ENCODE peak calls at places on chromosomes 6 and 20, in five cellular contexts. W is lung; D is spleen; G is CD8-positive, alpha-beta memory T cell; Y is cardiac muscle cell. Q is an unnamed sample. For H3K27me3, the result is how much of the 10 kb centered on the place peaks cover.

GRCh38 chr6:155014715-155015300 is 19.7 kb downstream of the TIAM2 start:
- DNase-seq in G (no peak), D (no peak), W (no peak), Y (no peak), Q (no peak)

GRCh38 chr6:109237082-109237985 is 142.0 kb downstream of the CEP57L1 start:
- DNase-seq in W (no peak), D (no peak), G (no peak), Y (no peak), Q (no peak)

GRCh38 chr6:117477988-117478852 is 4.3 kb upstream of the DCBLD1 start:
- DNase-seq in G (peak), Y (peak), W (no peak), D (no peak), Q (no peak)

GRCh38 chr6:170187669-170188566 is 103.0 kb downstream of the DLL1 start:
- DNase-seq in G (no peak), D (no peak), W (no peak), Y (no peak), Q (no peak)

GRCh38 chr6:108953681-108954080 is 105.5 kb downstream of the ARMC2 start:
- DNase-seq in D (no peak), G (no peak), Y (no peak), W (no peak), Q (no peak)

GRCh38 chr6:134094436-134094835 is 42.0 kb upstream of the SLC2A12 start:
- DNase-seq in D (no peak), W (no peak), Y (no peak), G (no peak), Q (no peak)

GRCh38 chr20:53247460-53248103 is 275.4 kb downstream of the TSHZ2 start:
- DNase-seq in W (no peak), G (no peak), Y (no peak), D (no peak), Q (no peak)

GRCh38 chr6:2173203-2173961 is 72.0 kb downstream of the GMDS start:
- DNase-seq in D (no peak), G (no peak), W (no peak), Y (no peak), Q (no peak)

GRCh38 chr20:31698803-31699718 is 23.6 kb downstream of the BCL2L1 start:
- DNase-seq in G (no peak), D (no peak), Y (no peak), W (peak), Q (peak)

GRCh38 chr6:36597775-36598174 is 3.6 kb downstream of the SRSF3 start:
- DNase-seq in Y (no peak), W (no peak), D (no peak), G (no peak), Q (no peak)

GRCh38 chr6:129774697-129775447 is 64.9 kb upstream of the ARHGAP18 start:
- DNase-seq in W (peak), Y (peak), G (peak), D (no peak), Q (no peak)

GRCh38 chr20:36246410-36246809 is 10.1 kb downstream of the AAR2 start:
- DNase-seq in Y (no peak), G (no peak), D (no peak), W (no peak), Q (peak)

GRCh38 chr6:105259912-105260889 is 80.4 kb upstream of the POPDC3 start:
- DNase-seq in W (no peak), Y (no peak), D (no peak), G (no peak), Q (no peak)

GRCh38 chr20:21259346-21259745 is 43.8 kb upstream of the XRN2 start:
- DNase-seq in D (no peak), W (no peak), G (no peak), Y (no peak), Q (no peak)

GRCh38 chr20:49349678-49350077 is 71.8 kb upstream of the ZNFX1 start:
- DNase-seq in G (no peak), D (no peak), Y (no peak), W (no peak), Q (no peak)

GRCh38 chr20:36471885-36472642 is 69.3 kb upstream of the MYL9 start:
- DNase-seq in G (no peak), D (no peak), W (no peak), Y (no peak), Q (no peak)

GRCh38 chr20:62623488-62624324 is 18.6 kb upstream of the SLCO4A1 start:
- DNase-seq in G (peak), D (peak), Y (peak), W (peak), Q (peak)

GRCh38 chr6:134288538-134289203 is 29.2 kb downstream of the SGK1 start:
- DNase-seq in G (peak), D (no peak), Y (no peak), W (no peak), Q (no peak)

GRCh38 chr6:35376282-35376681 is 33.9 kb downstream of the PPARD start:
- DNase-seq in Y (no peak), W (no peak), D (no peak), G (no peak), Q (no peak)

GRCh38 chr6:99079058-99079457 is 131.3 kb upstream of the FBXL4 start:
- DNase-seq in D (no peak), G (no peak), Y (no peak), W (no peak), Q (no peak)

GRCh38 chr6:34834789-34835518 is 43.1 kb downstream of the BLTP3A start:
- DNase-seq in G (no peak), W (no peak), D (no peak), Y (no peak), Q (no peak)

GRCh38 chr6:12911387-12911960 is 194.9 kb downstream of the PHACTR1 start:
- DNase-seq in Y (peak), G (no peak), W (no peak), D (no peak), Q (no peak)

GRCh38 chr6:155765275-155766194 is 309.9 kb upstream of the NOX3 start:
- DNase-seq in G (no peak), D (no peak), W (no peak), Y (no peak), Q (no peak)

GRCh38 chr6:93571341-93571740 is 152.0 kb upstream of the EPHA7 start:
- DNase-seq in G (no peak), Y (no peak), D (no peak), W (no peak), Q (no peak)

GRCh38 chr20:41094656-41095055 is 42.7 kb upstream of the PLCG1 start:
- DNase-seq in Y (no peak), D (no peak), W (no peak), G (no peak), Q (no peak)

GRCh38 chr6:121932071-121933009 is 467.1 kb upstream of the HSF2 start:
- DNase-seq in Y (peak), W (no peak), G (no peak), D (no peak), Q (no peak)

GRCh38 chr20:45176526-45176925 is 1.8 kb downstream of the PI3 start:
- DNase-seq in D (no peak), W (no peak), Y (no peak), G (no peak), Q (no peak)

GRCh38 chr6:112015725-112016124 is 38.2 kb upstream of the CCN6 start:
- DNase-seq in W (no peak), D (no peak), G (no peak), Y (no peak), Q (no peak)

GRCh38 chr6:4253604-4254211 is 118.3 kb upstream of the ECI2 start:
- DNase-seq in Y (no peak), D (no peak), W (peak), G (no peak), Q (no peak)

GRCh38 chr6:137405806-137406205 is 88.4 kb downstream of the OLIG3 start:
- DNase-seq in G (no peak), D (no peak), Y (no peak), W (no peak), Q (no peak)

GRCh38 chr20:19981091-19981490 is 36.1 kb upstream of the NAA20 start:
- DNase-seq in W (no peak), G (no peak), D (no peak), Y (no peak), Q (no peak)

GRCh38 chr6:73803562-73804221 is 107.7 kb downstream of the CD109 start:
- DNase-seq in W (no peak), G (no peak), Y (peak), D (no peak), Q (no peak)
- H3K27ac ChIP-seq in W (no peak), G (no peak), Y (no peak), D (no peak), Q (peak)

GRCh38 chr20:46642265-46642942 is 8.9 kb downstream of the SLC13A3 start:
- DNase-seq in D (no peak), G (no peak), Y (no peak), W (no peak), Q (no peak)

GRCh38 chr20:46640536-46641311 is 10.5 kb downstream of the SLC13A3 start:
- DNase-seq in D (no peak), G (no peak), W (no peak), Y (no peak), Q (no peak)

GRCh38 chr20:46640044-46640443 is 11.2 kb downstream of the SLC13A3 start:
- DNase-seq in D (no peak), Y (no peak), W (no peak), G (no peak), Q (no peak)

GRCh38 chr20:46642944-46643343 is 8.3 kb downstream of the SLC13A3 start:
- DNase-seq in W (no peak), Y (no peak), D (no peak), G (no peak), Q (no peak)

GRCh38 chr20:46641424-46641823 is 9.8 kb downstream of the SLC13A3 start:
- DNase-seq in G (no peak), Y (no peak), D (no peak), W (no peak), Q (no peak)
- H3K27me3 ChIP-seq in G (under half), Y (under half), D (under half), W (under half), Q (under half)

DNA sequence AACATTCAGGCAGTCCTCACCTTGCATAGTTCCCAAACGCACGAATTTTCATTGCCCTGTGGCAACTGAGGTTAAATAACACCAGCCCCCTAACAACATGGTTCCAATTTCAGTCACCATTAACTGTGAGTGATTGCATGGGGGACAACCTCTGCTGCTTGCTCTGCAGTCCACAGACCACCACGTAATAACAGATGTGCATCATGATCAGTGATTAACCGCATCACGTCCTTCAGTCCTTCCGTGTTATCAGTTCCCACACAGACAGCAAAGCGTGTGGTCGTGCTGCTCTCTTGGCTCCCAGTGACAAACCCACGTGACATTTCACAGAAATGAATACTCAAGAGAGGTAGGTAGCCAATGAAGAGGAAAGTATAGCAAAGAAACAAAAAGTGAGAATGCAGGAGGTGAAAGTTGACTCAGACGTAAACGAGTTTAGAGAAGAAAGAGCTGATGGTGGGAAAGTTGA is 95.9 kb downstream of the LY86 start:
- DNase-seq in G (no peak), W (no peak), D (no peak), Y (no peak), Q (no peak)
- H3K4me3 ChIP-seq in G (no peak), W (no peak), D (no peak), Y (no peak), Q (no peak)

GRCh38 chr6:26330835-26331808 is 33.9 kb upstream of the BTN3A2 start:
- DNase-seq in G (peak), D (no peak), Y (no peak), W (no peak), Q (no peak)
- H3K27ac ChIP-seq in G (peak), D (no peak), Y (no peak), W (no peak), Q (peak)

GRCh38 chr6:11537229-11538048 is at the start of gene TMEM170B:
- DNase-seq in W (peak), D (peak), G (peak), Y (peak), Q (peak)

GRCh38 chr6:11536795-11537194 is 754 bp upstream of the TMEM170B start:
- DNase-seq in G (no peak), W (no peak), Y (peak), D (peak), Q (no peak)

GRCh38 chr6:11538049-11538798 is 675 bp downstream of the TMEM170B start:
- DNase-seq in W (no peak), Y (peak), D (peak), G (peak), Q (no peak)

GRCh38 chr6:11534561-11534960 is 3.0 kb upstream of the TMEM170B start:
- DNase-seq in D (no peak), W (no peak), G (no peak), Y (no peak), Q (no peak)

DNA sequence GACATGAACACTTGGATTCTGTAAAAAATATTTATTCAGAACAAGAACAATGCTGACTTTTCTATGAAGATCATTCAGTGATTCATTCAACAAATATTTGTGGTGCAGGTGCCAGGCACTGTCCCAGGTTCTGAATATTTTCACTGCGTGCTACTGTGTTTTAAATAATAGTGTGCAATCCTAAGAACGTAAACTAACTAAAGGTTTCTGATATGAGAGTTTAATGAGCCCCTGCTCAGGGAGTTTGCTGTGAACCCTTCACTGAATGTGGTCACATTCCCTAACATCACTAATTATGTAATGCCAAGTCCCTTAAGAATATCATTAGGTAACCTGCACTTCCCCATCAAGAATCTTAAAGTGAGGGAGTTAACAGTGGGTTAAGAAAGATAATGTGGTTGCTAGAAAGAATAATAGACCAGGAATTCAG is 1.7 kb upstream of the TMEM170B start:
- DNase-seq in D (no peak), W (no peak), G (no peak), Y (peak), Q (no peak)
- H3K27me3 ChIP-seq in D (under half), W (under half), G (under half), Y (under half), Q (under half)

GRCh38 chr6:85459224-85459901 is 9.5 kb downstream of the NT5E start:
- DNase-seq in Y (no peak), D (no peak), W (no peak), G (no peak), Q (no peak)
- H3K4me3 ChIP-seq in Y (no peak), D (no peak), W (no peak), G (no peak), Q (no peak)

DNA sequence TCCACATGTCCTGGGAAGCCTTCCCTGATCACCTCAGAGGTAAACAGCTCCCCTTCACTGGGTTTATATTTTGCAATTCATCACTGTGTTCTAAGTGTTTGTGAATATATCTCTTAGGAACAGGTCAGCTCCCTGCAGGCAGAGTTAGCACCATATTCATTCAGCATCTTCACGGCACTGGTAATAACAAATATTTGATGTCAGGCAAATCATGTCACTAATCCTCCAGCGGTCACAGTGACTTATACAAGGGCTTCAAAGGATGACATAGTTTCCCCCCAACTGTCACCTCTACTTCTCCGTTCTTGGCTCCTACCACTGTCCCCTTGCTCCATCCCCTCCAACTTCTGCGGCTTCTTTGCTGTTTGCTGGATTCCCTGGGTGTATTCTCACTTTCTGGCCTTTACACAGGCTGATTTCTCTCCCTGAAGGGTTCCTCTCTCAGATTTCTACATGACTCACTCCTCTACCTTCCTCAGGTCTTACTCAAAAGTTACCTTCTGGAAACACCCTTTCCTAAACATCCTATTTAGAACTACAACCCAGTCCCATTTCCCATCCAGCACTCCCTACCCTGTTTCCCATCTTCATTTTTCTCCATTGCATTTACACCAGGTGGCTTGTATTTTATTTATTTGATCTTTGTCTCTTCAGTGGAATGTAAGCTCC is 66.6 kb downstream of the NHLRC1 start:
- DNase-seq in D (no peak), G (no peak), Y (no peak), W (no peak), Q (no peak)
- H3K27ac ChIP-seq in D (no peak), G (no peak), Y (no peak), W (no peak), Q (peak)

GRCh38 chr20:38673261-38673660 is 51.0 kb upstream of the SLC32A1 start:
- DNase-seq in G (no peak), Y (no peak), W (no peak), D (no peak), Q (no peak)
- H3K27me3 ChIP-seq in G (under half), Y (under half), W (under half), D (under half), Q (under half)

GRCh38 chr6:41002168-41002567 is 36.9 kb downstream of the UNC5CL start:
- DNase-seq in W (no peak), D (no peak), G (no peak), Y (no peak), Q (no peak)
- H3K4me3 ChIP-seq in W (no peak), D (no peak), G (no peak), Y (no peak), Q (no peak)

GRCh38 chr6:150420428-150420827 is 51.6 kb downstream of the IYD start:
- DNase-seq in G (no peak), W (no peak), Y (no peak), D (no peak), Q (no peak)

GRCh38 chr6:150416120-150416519 is 47.3 kb downstream of the IYD start:
- DNase-seq in Y (no peak), D (no peak), W (no peak), G (no peak), Q (no peak)

GRCh38 chr6:150418825-150419594 is 50.2 kb downstream of the IYD start:
- DNase-seq in Y (peak), D (peak), W (peak), G (peak), Q (no peak)

GRCh38 chr6:150417899-150418824 is 49.4 kb downstream of the IYD start:
- DNase-seq in G (peak), D (no peak), Y (peak), W (no peak), Q (no peak)

GRCh38 chr6:150417247-150417646 is 48.4 kb downstream of the IYD start:
- DNase-seq in Y (no peak), G (no peak), D (no peak), W (no peak), Q (no peak)
- H3K27ac ChIP-seq in Y (no peak), G (no peak), D (no peak), W (no peak), Q (no peak)

Q was measured in RWPE2.